ENCODE peak calls at places on chromosome 1, in five cellular contexts. One of them, this sample, is unnamed.

GRCh38 chr1:114757455-114758250 is at the start of gene CSDE1:
- DNase-seq in ELF-1: peak; percentile 99
- DNase-seq in naive thymus-derived CD4-positive, alpha-beta T cell: peak; percentile 96
- DNase-seq in DMS153: peak; percentile 97
- DNase-seq in NCI-H187: peak; percentile 97
- DNase-seq in this sample: peak; percentile 97

GRCh38 chr1:31627930-31628421 is 10.5 kb downstream of the HCRTR1 start:
- DNase-seq in NCI-H187: no peak
- DNase-seq in naive thymus-derived CD4-positive, alpha-beta T cell: no peak
- DNase-seq in DMS153: no peak
- DNase-seq in ELF-1: no peak
- DNase-seq in this sample: no peak

GRCh38 chr1:119582801-119583200 is 65.3 kb downstream of the ZNF697 start:
- DNase-seq in ELF-1: peak; percentile 73
- DNase-seq in naive thymus-derived CD4-positive, alpha-beta T cell: no peak
- DNase-seq in NCI-H187: no peak
- DNase-seq in DMS153: peak; percentile 43
- DNase-seq in this sample: no peak

GRCh38 chr1:48309564-48310082 is 87.1 kb downstream of the SLC5A9 start:
- DNase-seq in ELF-1: no peak
- DNase-seq in DMS153: no peak
- DNase-seq in naive thymus-derived CD4-positive, alpha-beta T cell: no peak
- DNase-seq in NCI-H187: no peak
- DNase-seq in this sample: no peak

GRCh38 chr1:117657031-117657430 is 51.2 kb downstream of the TENT5C start:
- DNase-seq in NCI-H187: no peak
- DNase-seq in naive thymus-derived CD4-positive, alpha-beta T cell: no peak
- DNase-seq in ELF-1: peak; percentile 57
- DNase-seq in DMS153: no peak
- DNase-seq in this sample: no peak

GRCh38 chr1:238710697-238711096 is 675.7 kb upstream of the CHRM3 start:
- DNase-seq in naive thymus-derived CD4-positive, alpha-beta T cell: no peak
- DNase-seq in DMS153: no peak
- DNase-seq in NCI-H187: no peak
- DNase-seq in ELF-1: no peak
- DNase-seq in this sample: no peak

GRCh38 chr1:29688477-29689365 is 452.4 kb downstream of the PTPRU start:
- DNase-seq in naive thymus-derived CD4-positive, alpha-beta T cell: no peak
- DNase-seq in NCI-H187: no peak
- DNase-seq in ELF-1: peak; percentile 80
- DNase-seq in DMS153: no peak
- DNase-seq in this sample: no peak

GRCh38 chr1:6222644-6223043 is 13.1 kb downstream of the ICMT start:
- DNase-seq in naive thymus-derived CD4-positive, alpha-beta T cell: no peak
- DNase-seq in ELF-1: no peak
- DNase-seq in NCI-H187: no peak
- DNase-seq in DMS153: no peak
- DNase-seq in this sample: no peak

GRCh38 chr1:196114193-196114592 is 494.0 kb downstream of the KCNT2 start:
- DNase-seq in NCI-H187: no peak
- DNase-seq in DMS153: no peak
- DNase-seq in naive thymus-derived CD4-positive, alpha-beta T cell: no peak
- DNase-seq in ELF-1: no peak
- DNase-seq in this sample: no peak

GRCh38 chr1:46553506-46553905 is 2.1 kb upstream of the KNCN start:
- DNase-seq in DMS153: no peak
- DNase-seq in naive thymus-derived CD4-positive, alpha-beta T cell: no peak
- DNase-seq in ELF-1: no peak
- DNase-seq in NCI-H187: no peak
- DNase-seq in this sample: no peak

GRCh38 chr1:215044151-215044550 is 38.4 kb upstream of the KCNK2 start:
- DNase-seq in ELF-1: no peak
- DNase-seq in NCI-H187: no peak
- DNase-seq in naive thymus-derived CD4-positive, alpha-beta T cell: no peak
- DNase-seq in DMS153: no peak
- DNase-seq in this sample: no peak

GRCh38 chr1:58879464-58879863 is 95.6 kb upstream of the JUN start:
- DNase-seq in naive thymus-derived CD4-positive, alpha-beta T cell: no peak
- DNase-seq in DMS153: no peak
- DNase-seq in NCI-H187: no peak
- DNase-seq in ELF-1: no peak
- DNase-seq in this sample: no peak

This sample was measured in left colon.